ENCODE peak calls at places on chromosomes 13 and 19, in seven cellular contexts. J is IMR-90, E is esophagus squamous epithelium, B is tibial nerve, T is heart left ventricle, Y is uterus, R is ovary. U is an unnamed sample.
A peak's percentile ranks its signal among the peaks of the same experiment; 100 is the strongest.

GRCh38 chr19:17659996-17660395 is 28.2 kb downstream of the UNC13A start:
- DNase-seq in J (no peak), E (no peak), B (no peak), T (peak; percentile 7), Y (no peak), R (peak; percentile 75), U (no peak)

GRCh38 chr13:20132052-20132634 is 28.7 kb downstream of the GJA3 start:
- DNase-seq in J (no peak), E (no peak), B (no peak), T (no peak), Y (no peak), R (no peak), U (no peak)

GRCh38 chr13:45422731-45423130 is 4.6 kb upstream of the SLC25A30 start:
- DNase-seq in J (no peak), E (no peak), B (no peak), T (no peak), Y (no peak), R (no peak), U (no peak)

GRCh38 chr13:83009987-83010386 is 872.3 kb downstream of the SLITRK1 start:
- DNase-seq in J (no peak), E (no peak), B (no peak), T (no peak), Y (no peak), R (no peak), U (no peak)

GRCh38 chr13:31227063-31227462 is 27.3 kb downstream of the B3GLCT start:
- DNase-seq in J (peak; percentile 13), E (no peak), B (no peak), T (no peak), Y (no peak), R (no peak), U (no peak)

GRCh38 chr13:113083402-113084061 is 22.1 kb upstream of the F7 start:
- DNase-seq in J (peak; percentile 12), E (no peak), B (peak; percentile 30), T (peak; percentile 77), Y (no peak), R (no peak), U (peak; percentile 97)

GRCh38 chr13:107562222-107562621 is 653.1 kb downstream of the LIG4 start:
- DNase-seq in J (no peak), E (no peak), B (no peak), T (no peak), Y (no peak), R (no peak), U (no peak)

GRCh38 chr13:110397445-110397844 is 90.4 kb downstream of the COL4A2 start:
- DNase-seq in J (peak; percentile 85), E (no peak), B (no peak), T (no peak), Y (peak; percentile 69), R (no peak), U (no peak)

GRCh38 chr19:15971217-15971616 is 22.4 kb downstream of the OR10H4 start:
- DNase-seq in J (no peak), E (no peak), B (no peak), T (no peak), Y (no peak), R (no peak), U (no peak)

GRCh38 chr19:6020166-6020967 is 42.4 kb upstream of the RANBP3 start:
- DNase-seq in J (no peak), E (no peak), B (no peak), T (peak; percentile 41), Y (no peak), R (no peak), U (no peak)

GRCh38 chr19:15136234-15136954 is 29.2 kb downstream of the SYDE1 start:
- DNase-seq in J (peak; percentile 82), E (no peak), B (no peak), T (no peak), Y (no peak), R (no peak), U (no peak)

GRCh38 chr19:38686530-38686888 is 39.1 kb downstream of the ACTN4 start:
- DNase-seq in J (no peak), E (no peak), B (no peak), T (no peak), Y (no peak), R (no peak), U (no peak)

GRCh38 chr13:98142427-98143156 is at the start of gene FARP1:
- DNase-seq in J (peak; percentile 65), E (no peak), B (peak; percentile 58), T (peak; percentile 84), Y (peak; percentile 55), R (peak; percentile 77), U (peak; percentile 87)

GRCh38 chr19:55174425-55175116 is 5.5 kb downstream of the SYT5 start:
- DNase-seq in J (no peak), E (no peak), B (no peak), T (no peak), Y (no peak), R (no peak), U (no peak)
- TF ChIP-seq POLR2A in J (no peak), E (no peak), B (no peak), T (no peak), Y (no peak), R (no peak), U (no peak)

DNA sequence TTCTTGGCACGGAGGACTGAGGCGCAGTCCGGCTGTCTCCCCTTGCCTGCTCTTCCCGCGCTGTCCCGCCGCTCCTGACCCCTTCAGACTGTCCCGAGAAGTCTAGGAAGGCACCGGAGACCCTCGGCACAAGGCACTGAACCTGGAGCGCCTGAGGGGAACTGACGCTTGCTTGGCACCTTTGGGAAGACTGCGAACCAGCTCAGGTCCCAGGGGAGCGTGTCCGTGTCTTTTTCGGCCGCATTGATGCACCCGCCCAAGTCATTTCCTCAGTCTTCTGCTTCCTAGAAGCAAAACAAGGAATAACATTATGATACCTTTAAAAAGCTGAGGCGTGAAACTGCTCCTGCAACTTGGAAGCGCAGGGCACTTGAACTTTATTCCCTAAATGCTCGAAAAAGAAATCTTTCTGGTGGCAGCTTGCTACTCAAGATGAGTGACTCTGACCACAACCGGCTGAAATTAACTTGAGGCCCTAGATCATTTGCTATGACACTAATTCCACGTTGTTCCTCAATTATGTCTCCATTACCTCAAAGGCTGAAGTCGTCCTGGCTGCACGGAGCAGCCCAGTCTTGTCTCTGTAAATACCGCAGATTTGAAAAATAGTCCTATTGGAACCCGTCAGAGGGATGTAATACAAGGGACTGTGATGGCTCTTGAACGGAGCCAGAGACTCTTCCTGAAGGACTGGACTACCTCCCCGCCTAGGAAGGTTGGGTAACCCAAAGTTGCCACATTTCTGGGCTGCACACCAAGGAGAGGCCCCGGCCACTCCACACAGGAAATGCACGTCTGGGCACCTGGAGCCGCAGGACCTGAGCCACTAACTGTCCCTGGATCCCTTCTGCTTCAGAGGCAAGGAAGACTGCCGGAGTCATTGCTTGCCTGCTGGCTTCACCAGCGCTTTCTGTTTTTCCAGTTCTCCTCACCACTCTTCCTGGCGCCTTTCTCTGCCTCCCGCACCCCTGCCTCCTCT is 947 bp upstream of the FLT1 start:
- DNase-seq in J (no peak), E (no peak), B (no peak), T (no peak), Y (no peak), R (no peak), U (no peak)
- H3K27me3 ChIP-seq in J (peaks cover 22% of the 10 kb centered on the region), E (peaks cover 12% of the 10 kb centered on the region), B (peaks cover 48% of the 10 kb centered on the region), T (peaks cover 57% of the 10 kb centered on the region), Y (peaks cover 3% of the 10 kb centered on the region), R (no peaks in the 10 kb centered on the region), U (peaks cover 22% of the 10 kb centered on the region)

DNA sequence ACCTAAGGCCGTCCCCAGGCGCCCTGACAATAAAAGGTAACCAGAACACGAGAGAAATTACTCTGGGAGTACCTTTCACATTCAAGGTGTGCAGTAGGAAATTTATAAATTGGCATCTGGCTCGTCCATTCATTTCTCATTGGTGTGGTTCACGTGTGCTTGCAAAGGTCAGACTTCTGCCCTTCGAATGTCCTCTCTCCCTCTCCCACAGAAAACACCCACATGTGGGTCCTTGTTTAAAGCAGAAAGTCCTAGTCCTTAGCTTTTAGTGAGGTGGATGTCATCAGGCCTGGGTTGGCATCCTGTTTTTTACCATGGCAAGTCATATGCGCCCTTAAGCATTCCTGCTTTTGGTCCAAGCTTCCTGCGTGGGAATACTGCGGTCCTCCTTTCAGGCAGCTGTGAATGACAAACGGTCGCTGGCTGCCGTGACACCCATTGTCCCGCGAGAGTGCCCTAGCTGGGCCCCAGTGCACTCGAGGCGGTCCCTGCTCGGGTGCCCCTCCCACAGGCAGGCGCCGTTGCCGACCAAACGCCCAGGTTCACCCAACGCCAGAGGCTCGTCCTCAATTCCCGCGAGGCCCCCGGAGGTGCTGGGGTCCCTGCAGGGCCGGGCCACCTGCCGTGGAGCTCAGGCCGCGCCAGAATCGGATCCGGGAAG is at the start of gene NUDT19:
- DNase-seq in J (peak; percentile 73), E (no peak), B (peak; percentile 47), T (peak; percentile 94), Y (peak; percentile 45), R (peak; percentile 72), U (peak; percentile 94)
- TF ChIP-seq POLR2A in J (peak; percentile 53), E (peak; percentile 77), B (peak; percentile 38), T (no peak), Y (peak; percentile 57), R (peak; percentile 29), U (peak; percentile 87)

GRCh38 chr13:99985886-99986527 is 4.4 kb downstream of the ZIC2 start:
- DNase-seq in J (no peak), E (no peak), B (no peak), T (no peak), Y (no peak), R (no peak), U (no peak)
- H3K27me3 ChIP-seq in J (peaks cover 95% of the 10 kb centered on the region), E (peaks cover 78% of the 10 kb centered on the region), B (peaks cover 87% of the 10 kb centered on the region), T (peaks cover 99% of the 10 kb centered on the region), Y (peaks cover 39% of the 10 kb centered on the region), R (peaks cover 5% of the 10 kb centered on the region), U (peaks cover 76% of the 10 kb centered on the region)

GRCh38 chr13:74133657-74134201 is 475 bp downstream of the KLF12 start:
- DNase-seq in J (peak; percentile 95), E (peak; percentile 78), B (peak; percentile 69), T (peak; percentile 89), Y (peak; percentile 89), R (peak; percentile 92), U (peak; percentile 72)
- TF ChIP-seq POLR2A in J (peak; percentile 76), E (peak; percentile 77), B (no peak), T (no peak), Y (peak; percentile 48), R (peak; percentile 66), U (peak; percentile 19)